ENCODE peak calls at places on chromosomes 2 and 18, in six cellular contexts. L, T, J, K, F and Q are unnamed samples.
A peak's percentile ranks its signal among the peaks of the same experiment; 100 is the strongest.

GRCh38 chr2:210617318-210617717 is 60.9 kb downstream of the CPS1 start:
- DNase-seq in L (no peak), T (no peak), J (no peak), K (no peak), F (no peak), Q (no peak)

GRCh38 chr2:196291873-196292800 is 120.8 kb upstream of the STK17B start:
- DNase-seq in L (no peak), T (no peak), J (peak; percentile 12), K (no peak), F (no peak), Q (no peak)

GRCh38 chr2:176518823-176519222 is 249.6 kb downstream of the MTX2 start:
- DNase-seq in L (peak; percentile 15), T (peak; percentile 40), J (no peak), K (no peak), F (no peak), Q (no peak)

GRCh38 chr2:32884346-32884745 is 62.4 kb upstream of the LTBP1 start:
- DNase-seq in L (no peak), T (no peak), J (no peak), K (no peak), F (no peak), Q (no peak)

GRCh38 chr2:52732849-52733395 is 1034.7 kb upstream of the CHAC2 start:
- DNase-seq in L (no peak), T (no peak), J (no peak), K (no peak), F (no peak), Q (no peak)

GRCh38 chr2:237354930-237355329 is 59.0 kb downstream of the COL6A3 start:
- DNase-seq in L (no peak), T (no peak), J (no peak), K (no peak), F (no peak), Q (no peak)

GRCh38 chr2:111135910-111136297 is 15.2 kb downstream of the BCL2L11 start:
- DNase-seq in L (peak; percentile 43), T (peak; percentile 58), J (peak; percentile 52), K (no peak), F (no peak), Q (no peak)

GRCh38 chr2:83747141-83747540 is 711.9 kb downstream of the SUCLG1 start:
- DNase-seq in L (no peak), T (no peak), J (no peak), K (no peak), F (no peak), Q (no peak)

GRCh38 chr18:48488388-48488850 is 50.4 kb upstream of the CTIF start:
- DNase-seq in L (no peak), T (peak; percentile 94), J (no peak), K (no peak), F (peak; percentile 84), Q (no peak)

GRCh38 chr2:241300000-241300399 is 15.5 kb downstream of the HDLBP start:
- DNase-seq in L (no peak), T (no peak), J (no peak), K (no peak), F (no peak), Q (no peak)

GRCh38 chr2:187581125-187581896 is 27.1 kb upstream of the TFPI start:
- DNase-seq in L (no peak), T (no peak), J (peak; percentile 59), K (peak; percentile 53), F (no peak), Q (no peak)

GRCh38 chr2:858646-859045 is 92.0 kb upstream of the SNTG2 start:
- DNase-seq in L (no peak), T (no peak), J (no peak), K (no peak), F (no peak), Q (no peak)

GRCh38 chr2:74835831-74836674 is 2.1 kb downstream of the HK2 start:
- DNase-seq in L (peak; percentile 77), T (no peak), J (peak; percentile 74), K (peak; percentile 62), F (no peak), Q (peak; percentile 36)

GRCh38 chr18:63979409-63979908 is 9.6 kb downstream of the SERPINB8 start:
- DNase-seq in L (peak; percentile 32), T (peak; percentile 58), J (peak; percentile 56), K (peak; percentile 70), F (no peak), Q (no peak)

GRCh38 chr2:189267925-189268579 is 88.5 kb upstream of the COL5A2 start:
- DNase-seq in L (no peak), T (no peak), J (no peak), K (no peak), F (no peak), Q (no peak)

GRCh38 chr18:77071711-77072292 is 60.8 kb downstream of the MBP start:
- DNase-seq in L (no peak), T (peak; percentile 66), J (no peak), K (no peak), F (no peak), Q (no peak)

GRCh38 chr2:223841436-223842180 is 4.2 kb upstream of the AP1S3 start:
- DNase-seq in L (no peak), T (no peak), J (no peak), K (no peak), F (no peak), Q (no peak)

GRCh38 chr2:197273485-197273884 is 37.1 kb downstream of the ANKRD44 start:
- DNase-seq in L (no peak), T (peak; percentile 67), J (no peak), K (no peak), F (peak; percentile 65), Q (no peak)

GRCh38 chr2:47239119-47239969 is 84.2 kb upstream of the STPG4 start:
- DNase-seq in L (no peak), T (no peak), J (no peak), K (no peak), F (no peak), Q (no peak)